ENCODE peak calls at places on chromosomes 3 and 15, in seven cellular contexts. X, C, H, W, Y, O and N are unnamed samples.

GRCh38 chr3:143847787-143848631 is at the start of gene SLC9A9:
- DNase-seq in X (peak; percentile 59), C (peak; percentile 44), H (peak; percentile 63), W (peak; percentile 24), Y (peak; percentile 70), O (no peak), N (peak; percentile 39)

GRCh38 chr3:171116365-171116764 is 89.8 kb upstream of the SLC2A2 start:
- DNase-seq in X (no peak), C (no peak), H (no peak), W (no peak), Y (peak; percentile 35), O (no peak), N (no peak)

GRCh38 chr3:52346623-52347530 is 30.8 kb downstream of the DNAH1 start:
- DNase-seq in X (no peak), C (no peak), H (no peak), W (no peak), Y (peak; percentile 65), O (no peak), N (no peak)

GRCh38 chr3:120773932-120774331 is 31.4 kb downstream of the GTF2E1 start:
- DNase-seq in X (peak; percentile 17), C (no peak), H (no peak), W (no peak), Y (peak; percentile 18), O (no peak), N (no peak)

GRCh38 chr3:170753421-170754344 is 116.3 kb downstream of the RPL22L1 start:
- DNase-seq in X (no peak), C (no peak), H (no peak), W (no peak), Y (no peak), O (no peak), N (no peak)

GRCh38 chr3:60131607-60132006 is 1081.8 kb upstream of the CFAP20DC start:
- DNase-seq in X (no peak), C (no peak), H (no peak), W (no peak), Y (no peak), O (no peak), N (no peak)

GRCh38 chr15:40046721-40047412 is 7.9 kb upstream of the SRP14 start:
- DNase-seq in X (no peak), C (no peak), H (no peak), W (no peak), Y (peak; percentile 42), O (no peak), N (peak; percentile 68)

GRCh38 chr3:13171704-13172643 is 98.7 kb upstream of the IQSEC1 start:
- DNase-seq in X (no peak), C (no peak), H (no peak), W (no peak), Y (no peak), O (no peak), N (no peak)

GRCh38 chr3:51921081-51921578 is 18.0 kb upstream of the IQCF1 start:
- DNase-seq in X (no peak), C (no peak), H (no peak), W (no peak), Y (no peak), O (no peak), N (no peak)

GRCh38 chr3:122716667-122717066 is 36.0 kb downstream of the PARP14 start:
- DNase-seq in X (no peak), C (no peak), H (no peak), W (no peak), Y (no peak), O (no peak), N (no peak)

GRCh38 chr15:61459785-61460707 is 230.9 kb upstream of the RORA start:
- DNase-seq in X (no peak), C (no peak), H (no peak), W (no peak), Y (peak; percentile 85), O (no peak), N (no peak)

GRCh38 chr3:110783541-110783940 is 288.1 kb upstream of the NECTIN3 start:
- DNase-seq in X (no peak), C (no peak), H (no peak), W (no peak), Y (no peak), O (no peak), N (no peak)